ENCODE peak calls at places on chromosomes 6 and 20, in four cellular contexts. D, L, M and R are unnamed samples.

GRCh38 chr6:1639430-1639829 is 29.7 kb downstream of the FOXC1 start:
- DNase-seq in D (no peak), L (no peak), M (no peak), R (no peak)

GRCh38 chr6:21594427-21595264 is 1.1 kb downstream of the SOX4 start:
- DNase-seq in M (peak; percentile 59), L (peak; percentile 21), D (peak; percentile 20), R (no peak)

GRCh38 chr20:22582960-22583772 is 1.2 kb downstream of the FOXA2 start:
- DNase-seq in M (no peak), L (peak; percentile 41), D (no peak), R (no peak)

GRCh38 chr20:44748005-44748370 is 2.3 kb downstream of the KCNK15 start:
- DNase-seq in D (no peak), L (no peak), M (peak; percentile 86), R (no peak)

GRCh38 chr20:50435397-50436051 is 74.7 kb upstream of the PTPN1 start:
- DNase-seq in M (no peak), L (no peak), D (no peak), R (no peak)

GRCh38 chr20:9147553-9148024 is 78.7 kb downstream of the PLCB4 start:
- DNase-seq in L (no peak), D (peak; percentile 23), M (no peak), R (no peak)

GRCh38 chr20:4225778-4226177 is 210.4 kb upstream of the RNF24 start:
- DNase-seq in M (no peak), D (no peak), L (no peak), R (no peak)

GRCh38 chr20:11376406-11376805 is 541.3 kb upstream of the BTBD3 start:
- DNase-seq in L (no peak), D (no peak), M (no peak), R (no peak)

GRCh38 chr6:158926429-158926828 is 73.6 kb downstream of the RSPH3 start:
- DNase-seq in M (no peak), D (no peak), L (no peak), R (no peak)

GRCh38 chr6:158924499-158925455 is 75.2 kb downstream of the RSPH3 start:
- DNase-seq in M (no peak), L (no peak), D (no peak), R (no peak)

GRCh38 chr6:158928068-158928467 is 71.9 kb downstream of the RSPH3 start:
- DNase-seq in M (no peak), D (no peak), L (no peak), R (no peak)

GRCh38 chr6:158923801-158924498 is 76.1 kb downstream of the RSPH3 start:
- DNase-seq in M (no peak), D (peak; percentile 39), L (no peak), R (no peak)
- TF ChIP-seq USF1 in M (no peak), D (no peak), L (no peak), R (no peak)

GRCh38 chr6:42316390-42316970 is 98.8 kb upstream of the MRPS10 start:
- DNase-seq in M (no peak), D (peak; percentile 48), L (no peak), R (peak; percentile 12)

GRCh38 chr6:42314571-42314950 is 96.9 kb upstream of the MRPS10 start:
- DNase-seq in D (no peak), M (no peak), L (no peak), R (no peak)

GRCh38 chr6:42316981-42317380 is 99.3 kb upstream of the MRPS10 start:
- DNase-seq in M (no peak), L (no peak), D (no peak), R (peak; percentile 15)

GRCh38 chr6:42315220-42315990 is 97.7 kb upstream of the MRPS10 start:
- DNase-seq in M (no peak), L (no peak), D (no peak), R (no peak)

GRCh38 chr6:42315991-42316378 is 98.3 kb upstream of the MRPS10 start:
- DNase-seq in L (no peak), M (no peak), D (peak; percentile 47), R (no peak)
- TF ChIP-seq USF1 in L (no peak), M (no peak), D (no peak), R (no peak)

GRCh38 chr6:108452725-108453195 is 108.0 kb upstream of the FOXO3 start:
- DNase-seq in M (no peak), L (no peak), D (no peak), R (no peak)
- TF ChIP-seq USF1 in M (no peak), L (no peak), D (no peak), R (no peak)

GRCh38 chr20:25045343-25045712 is 12.6 kb downstream of the ACSS1 start:
- DNase-seq in D (no peak), L (no peak), M (no peak), R (no peak)

GRCh38 chr20:25046736-25047666 is 10.9 kb downstream of the ACSS1 start:
- DNase-seq in M (no peak), D (no peak), L (no peak), R (no peak)

GRCh38 chr20:25047766-25048165 is 10.2 kb downstream of the ACSS1 start:
- DNase-seq in M (no peak), L (no peak), D (no peak), R (no peak)

GRCh38 chr20:25044660-25045342 is 13.1 kb downstream of the ACSS1 start:
- DNase-seq in D (no peak), L (no peak), M (no peak), R (no peak)

DNA sequence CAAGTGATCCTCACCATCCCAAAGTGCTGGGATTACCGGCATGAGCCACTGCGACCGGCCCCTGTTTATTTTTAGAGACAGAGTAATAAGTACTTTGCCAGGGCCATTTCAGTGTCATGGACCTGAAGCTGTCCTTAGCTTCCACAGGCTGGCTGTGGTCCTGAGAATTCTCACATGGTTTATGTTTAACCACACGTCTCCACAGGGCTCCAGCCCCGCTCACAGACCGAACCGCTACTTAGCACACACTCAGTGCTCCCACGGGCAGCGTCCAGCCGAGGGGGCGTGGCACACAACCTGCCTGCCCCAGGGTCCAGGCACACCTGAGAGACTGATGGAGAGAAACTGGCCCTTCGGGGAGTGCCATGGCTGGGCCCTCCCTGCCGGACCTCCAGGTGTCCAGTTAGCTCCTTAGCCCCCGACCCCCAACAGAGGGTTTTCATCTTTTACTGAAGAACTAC is 11.7 kb downstream of the ACSS1 start:
- DNase-seq in M (no peak), L (no peak), D (no peak), R (no peak)
- TF ChIP-seq USF1 in M (no peak), L (no peak), D (no peak), R (no peak)

GRCh38 chr6:14827366-14827765 is 418.5 kb upstream of the JARID2 start:
- DNase-seq in L (no peak), M (no peak), D (no peak), R (no peak)

GRCh38 chr6:14826456-14826855 is 419.4 kb upstream of the JARID2 start:
- DNase-seq in D (no peak), L (no peak), M (no peak), R (no peak)

GRCh38 chr6:14824060-14824834 is 421.6 kb upstream of the JARID2 start:
- DNase-seq in M (no peak), D (no peak), L (no peak), R (no peak)

GRCh38 chr6:14822689-14823088 is 423.2 kb upstream of the JARID2 start:
- DNase-seq in M (no peak), L (no peak), D (no peak), R (no peak)

GRCh38 chr6:14824835-14825223 is 421.0 kb upstream of the JARID2 start:
- DNase-seq in D (no peak), M (no peak), L (no peak), R (no peak)
- TF ChIP-seq USF1 in D (no peak), M (no peak), L (no peak), R (no peak)

DNA sequence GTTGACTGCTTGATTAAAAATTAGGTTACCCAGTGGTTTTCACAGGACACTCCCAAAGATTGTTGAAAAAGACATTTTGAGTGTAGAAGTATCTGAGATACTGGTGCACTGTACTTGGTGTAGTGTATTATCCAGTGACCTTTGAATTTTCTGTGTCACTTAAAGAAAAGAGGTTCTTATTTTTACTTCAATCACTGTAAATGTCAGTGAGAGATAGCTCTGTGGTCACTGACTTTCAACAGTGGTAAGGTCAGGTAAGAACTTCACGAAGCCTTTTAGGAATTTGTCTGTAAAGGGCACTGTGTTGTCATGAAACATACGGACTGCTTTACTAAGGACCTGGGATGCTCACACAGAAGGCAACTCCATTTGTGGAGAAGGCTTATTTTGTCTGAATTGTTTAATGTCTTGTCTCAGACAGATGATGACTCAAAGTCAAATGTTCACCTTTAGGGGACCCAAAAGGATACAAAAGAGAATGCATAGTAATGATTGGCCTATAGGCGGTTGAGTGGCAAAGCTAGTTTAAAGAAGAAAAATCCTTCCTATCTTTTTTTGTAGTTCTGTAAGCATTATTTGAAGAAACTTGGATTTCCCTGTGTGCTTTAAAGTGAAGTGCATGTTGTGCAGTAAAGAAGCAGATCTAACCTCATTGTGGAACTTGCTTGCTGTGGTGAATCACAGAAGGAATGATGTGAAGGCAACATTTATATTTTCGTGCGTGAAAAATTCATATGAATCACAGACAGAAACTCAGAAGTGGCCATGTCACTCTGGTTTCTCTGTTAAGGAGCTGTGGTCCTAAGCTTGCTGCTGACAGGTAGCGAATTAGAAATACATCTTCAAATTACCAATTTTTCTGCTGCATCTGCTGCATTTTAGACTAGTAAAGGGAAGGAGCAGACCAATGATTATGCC is 47.3 kb downstream of the ZFAND3 start:
- DNase-seq in L (no peak), M (no peak), D (no peak), R (no peak)
- TF ChIP-seq USF1 in L (no peak), M (no peak), D (no peak), R (no peak)